ENCODE peak calls at places on chromosomes 5 and 9, in four cellular contexts. B is esophagus muscularis mucosa, J is sigmoid colon, C is transverse colon. K is an unnamed sample.

GRCh38 chr5:142222235-142222880 is 102.5 kb downstream of the SPRY4 start:
- DNase-seq in B (no peak), J (no peak), C (no peak), K (no peak)

GRCh38 chr9:120480707-120481106 is 99.3 kb downstream of the CDK5RAP2 start:
- DNase-seq in B (no peak), J (no peak), C (no peak), K (no peak)

GRCh38 chr9:28714175-28714574 is 1140.9 kb upstream of the C9orf72 start:
- DNase-seq in B (no peak), J (no peak), C (no peak), K (no peak)

GRCh38 chr9:113798062-113799030 is 77.8 kb upstream of the ZNF618 start:
- DNase-seq in B (peak; percentile 91), J (no peak), C (no peak), K (no peak)

GRCh38 chr5:26649000-26649399 is 389.4 kb downstream of the CDH9 start:
- DNase-seq in B (no peak), J (no peak), C (no peak), K (peak; percentile 27)

GRCh38 chr5:34587355-34588241 is 68.5 kb upstream of the RAI14 start:
- DNase-seq in B (no peak), J (no peak), C (no peak), K (no peak)

GRCh38 chr9:76985581-76985980 is 33.9 kb upstream of the FOXB2 start:
- DNase-seq in B (no peak), J (no peak), C (no peak), K (no peak)

GRCh38 chr9:117315236-117315635 is 99.6 kb downstream of the ASTN2 start:
- DNase-seq in B (no peak), J (no peak), C (no peak), K (peak; percentile 49)

GRCh38 chr9:103789686-103790085 is 304.4 kb upstream of the SMC2 start:
- DNase-seq in B (no peak), J (no peak), C (no peak), K (no peak)

GRCh38 chr9:88659126-88659525 is 124.1 kb downstream of the NXNL2 start:
- DNase-seq in B (no peak), J (no peak), C (no peak), K (no peak)

GRCh38 chr9:4769321-4770080 is 23.2 kb upstream of the RCL1 start:
- DNase-seq in B (peak; percentile 74), J (no peak), C (no peak), K (no peak)

GRCh38 chr5:124824637-124825158 is 78.3 kb upstream of the ZNF608 start:
- DNase-seq in B (no peak), J (no peak), C (no peak), K (no peak)

GRCh38 chr5:7246312-7246711 is 149.6 kb upstream of the ADCY2 start:
- DNase-seq in B (no peak), J (no peak), C (no peak), K (no peak)

GRCh38 chr5:9534881-9535517 is 10.9 kb downstream of the SEMA5A start:
- DNase-seq in B (no peak), J (no peak), C (no peak), K (peak; percentile 66)

GRCh38 chr9:114231218-114232090 is 76.1 kb downstream of the COL27A1 start:
- DNase-seq in B (no peak), J (no peak), C (no peak), K (no peak)

GRCh38 chr9:113511856-113512761 is 48.6 kb downstream of the RGS3 start:
- DNase-seq in B (no peak), J (no peak), C (peak; percentile 35), K (no peak)

GRCh38 chr9:32589083-32589713 is 16.2 kb upstream of the NDUFB6 start:
- DNase-seq in B (no peak), J (no peak), C (no peak), K (no peak)

GRCh38 chr9:107755267-107755666 is 265.7 kb upstream of the KLF4 start:
- DNase-seq in B (no peak), J (no peak), C (peak; percentile 73), K (peak; percentile 45)

GRCh38 chr9:131839281-131840084 is 99.6 kb upstream of the RAPGEF1 start:
- DNase-seq in B (no peak), J (no peak), C (peak; percentile 22), K (no peak)

DNA sequence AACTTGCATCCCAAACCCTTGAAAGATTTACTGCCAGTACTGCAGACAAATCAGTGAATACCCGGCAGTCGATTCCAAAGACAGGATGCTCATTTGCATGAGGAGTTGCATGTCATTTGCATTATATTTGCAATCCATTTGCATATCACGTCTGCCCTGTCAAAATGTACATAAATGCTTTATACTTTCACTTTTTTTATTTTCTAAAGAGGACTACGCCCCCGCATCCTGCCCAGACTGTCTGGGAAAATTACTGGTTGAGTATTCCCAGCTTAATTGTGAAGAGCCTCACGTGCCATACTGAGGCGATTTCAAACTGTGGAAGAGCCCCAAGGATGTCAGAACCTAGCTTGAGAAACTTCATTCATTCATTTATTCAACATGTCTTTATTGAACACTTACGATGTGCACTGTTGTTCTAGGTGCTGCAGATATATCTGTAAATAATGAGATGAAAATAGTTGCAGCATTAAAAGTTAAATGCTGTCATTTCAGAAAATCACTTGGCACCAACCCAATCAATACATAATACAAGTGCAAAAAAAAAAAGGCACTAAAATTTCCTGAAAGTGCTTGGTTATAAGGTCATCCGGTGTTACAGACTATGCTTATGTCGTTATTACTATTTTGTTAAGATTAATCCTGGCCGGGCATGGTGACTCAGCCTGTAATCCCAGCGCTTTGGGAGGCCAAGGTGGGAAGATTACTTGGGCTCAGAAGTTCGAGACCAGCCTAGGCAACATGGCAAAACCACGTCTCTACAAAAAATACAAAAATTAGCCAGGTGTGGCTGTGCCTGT is 17.2 kb upstream of the SIL1 start:
- DNase-seq in B (no peak), J (no peak), C (no peak), K (no peak)
- TF ChIP-seq CTCF in B (no peak), J (no peak), C (no peak), K (no peak)

DNA sequence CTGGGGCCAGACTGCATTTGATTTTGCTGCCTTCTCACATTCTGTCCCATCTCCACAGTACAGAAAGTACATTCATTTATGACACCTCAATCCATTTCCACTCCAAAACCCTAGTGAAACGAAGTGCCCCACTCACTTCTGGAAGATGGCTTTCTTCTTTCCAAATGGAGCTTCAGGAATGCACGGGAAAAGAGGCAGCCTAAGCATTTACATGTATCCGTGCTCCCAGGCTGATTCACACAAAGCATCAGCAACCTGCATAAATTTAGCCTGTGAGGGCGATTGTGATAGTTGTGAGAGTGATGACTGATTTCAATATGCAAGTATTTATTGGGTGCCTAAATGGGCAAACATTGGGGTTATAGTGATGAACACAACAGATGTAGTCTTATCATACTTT is 86.5 kb downstream of the PLPPR1 start:
- DNase-seq in B (no peak), J (no peak), C (no peak), K (no peak)
- TF ChIP-seq POLR2AphosphoS5 in B (no peak), J (no peak), C (no peak), K (no peak)

GRCh38 chr5:127228540-127229184 is 61.9 kb upstream of the MEGF10 start:
- DNase-seq in B (no peak), J (no peak), C (peak; percentile 7), K (no peak)
- H3K4me3 ChIP-seq in B (peak overlapping the region; percentile 62), J (peak overlapping the region; percentile 57), C (no peak overlapping the region), K (peak overlapping the region; percentile 53)

DNA sequence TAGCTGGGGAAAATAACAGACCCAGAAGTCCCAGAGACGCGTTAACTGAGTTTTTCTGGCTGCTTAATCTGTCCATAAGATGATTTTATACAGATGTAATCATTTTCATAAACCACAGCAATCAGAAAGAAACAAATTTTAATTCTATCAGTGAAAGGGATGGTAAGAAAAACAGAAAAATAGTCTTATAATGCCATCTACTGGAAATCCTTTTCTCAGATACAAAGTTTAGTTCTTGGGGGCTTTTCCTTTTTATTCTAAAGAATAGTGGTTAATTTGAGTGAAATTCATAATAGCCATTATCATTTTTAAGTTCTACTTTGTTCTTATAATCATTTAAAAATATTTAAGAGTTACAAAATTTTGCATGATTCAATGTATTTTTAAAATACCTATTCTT is 44.4 kb downstream of the DROSHA start:
- DNase-seq in B (no peak), J (no peak), C (no peak), K (no peak)
- TF ChIP-seq CTCF in B (no peak), J (no peak), C (no peak), K (no peak)

DNA sequence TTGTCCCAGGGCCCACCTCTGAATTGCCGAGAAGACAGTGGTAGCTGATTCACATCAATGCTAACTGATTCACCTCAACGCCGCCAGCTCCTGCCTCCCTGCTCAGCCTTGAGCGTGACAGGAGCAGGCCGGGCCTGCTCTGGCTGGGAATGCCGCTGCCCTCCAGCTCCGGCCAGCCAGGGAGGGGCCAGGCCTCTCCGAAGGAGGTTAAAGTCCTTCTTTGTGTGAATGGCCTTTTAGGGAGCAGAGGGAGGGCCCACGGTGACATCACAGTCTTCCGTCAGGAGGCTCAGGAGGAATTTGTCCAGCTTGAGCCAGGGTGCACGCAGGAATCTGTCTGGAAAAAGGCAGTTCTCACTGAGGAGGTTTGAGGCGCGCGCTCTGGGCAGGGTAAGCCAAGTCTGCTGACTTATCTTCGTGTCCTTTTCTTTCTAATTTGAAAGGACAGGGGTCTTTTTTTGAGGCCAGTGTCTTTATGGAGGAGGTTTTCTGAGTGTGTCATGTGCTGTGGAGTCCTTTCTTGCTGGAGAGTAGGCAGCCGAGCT is 82.7 kb downstream of the C9orf152 start:
- DNase-seq in B (peak; percentile 97), J (peak; percentile 97), C (peak; percentile 93), K (peak; percentile 15)
- TF ChIP-seq POLR2AphosphoS5 in B (peak; percentile 96), J (peak; percentile 86), C (peak; percentile 86), K (peak; percentile 66)

DNA sequence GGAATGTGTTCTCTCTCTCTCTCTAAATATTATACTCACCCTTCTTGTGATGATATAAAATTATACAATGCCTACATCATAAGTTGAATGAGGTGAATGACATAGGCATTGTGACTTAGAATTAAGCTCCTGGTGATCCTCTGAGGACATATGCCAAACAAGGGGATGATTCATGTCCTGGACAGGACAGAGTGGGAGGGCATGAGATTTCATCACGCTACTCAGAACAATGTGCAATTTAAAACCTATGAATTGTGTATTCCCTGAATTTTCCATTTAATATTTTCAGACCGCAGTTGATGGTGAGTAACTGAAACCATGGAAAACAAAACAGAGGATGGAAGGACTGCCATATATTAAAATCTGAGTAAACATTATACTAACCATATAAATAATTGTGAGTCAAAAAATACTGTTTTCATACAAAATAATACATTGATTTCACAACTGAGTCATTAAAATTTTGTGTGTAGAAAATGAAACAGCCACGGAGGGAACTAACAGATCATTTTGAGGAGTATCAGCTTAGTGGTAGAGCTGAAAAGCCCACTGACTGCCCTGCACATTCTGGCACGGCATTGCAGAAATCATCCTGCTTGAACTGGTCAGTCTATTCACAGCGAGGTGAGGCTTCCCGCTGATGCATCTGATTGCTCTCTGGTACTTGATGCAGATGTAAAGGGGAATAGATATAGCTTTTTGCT is 782.4 kb upstream of the NUDT12 start:
- DNase-seq in B (no peak), J (no peak), C (no peak), K (no peak)
- H3K4me3 ChIP-seq in B (no peak overlapping the region), J (no peak overlapping the region), C (no peak overlapping the region), K (no peak overlapping the region)

DNA sequence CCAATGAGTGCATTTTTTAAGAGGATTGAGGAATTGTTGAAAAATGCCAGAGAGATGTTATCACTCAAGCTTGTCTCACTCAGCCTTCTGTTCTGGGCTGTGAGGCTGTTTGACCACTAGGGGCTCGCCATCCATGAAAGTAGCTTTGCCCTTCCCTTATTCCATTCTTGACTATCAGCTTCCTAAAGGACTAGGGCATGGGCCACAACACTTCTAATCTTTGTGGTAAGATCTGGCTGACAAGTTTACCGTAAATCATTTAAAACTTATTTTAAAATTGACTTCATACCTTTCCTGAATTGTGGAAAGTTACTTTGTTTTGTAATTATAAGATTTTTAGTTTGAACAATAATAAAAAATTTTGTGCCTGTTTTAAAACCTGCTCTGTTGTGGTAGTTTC is 49.5 kb downstream of the TJP2 start:
- DNase-seq in B (no peak), J (no peak), C (no peak), K (no peak)
- TF ChIP-seq CTCF in B (peak; percentile 69), J (peak; percentile 26), C (peak; percentile 53), K (peak; percentile 53)

GRCh38 chr9:136631038-136632000 is 31.4 kb upstream of the EGFL7 start:
- DNase-seq in B (no peak), J (peak; percentile 88), C (peak; percentile 83), K (peak; percentile 64)
- TF ChIP-seq POLR2AphosphoS5 in B (peak; percentile 10), J (no peak), C (no peak), K (peak; percentile 29)